ENCODE peak calls at places on chromosomes 1 and 21, in eight cellular contexts. B, Z, U, N, O, F, R and X are unnamed samples.

GRCh38 chr1:118247593-118247992 is 62.6 kb upstream of the SPAG17 start:
- DNase-seq in B (peak), Z (no peak), U (no peak), N (no peak), O (no peak), F (no peak), R (no peak), X (no peak)

GRCh38 chr1:109750241-109750882 is 9.5 kb upstream of the GSTM3 start:
- DNase-seq in B (no peak), Z (no peak), U (no peak), N (no peak), O (no peak), F (no peak), R (no peak), X (no peak)

GRCh38 chr1:207797229-207797973 is 45.5 kb downstream of the CD46 start:
- DNase-seq in B (peak), Z (peak), U (peak), N (peak), O (peak), F (no peak), R (peak), X (peak)

GRCh38 chr21:30268608-30269197 is 14.0 kb downstream of the KRTAP24-1 start:
- DNase-seq in B (no peak), Z (no peak), U (no peak), N (no peak), O (no peak), F (no peak), R (no peak), X (no peak)

GRCh38 chr21:16514316-16514715 is 784.5 kb downstream of the USP25 start:
- DNase-seq in B (no peak), Z (no peak), U (no peak), N (no peak), O (no peak), F (no peak), R (no peak), X (no peak)

GRCh38 chr1:7109901-7110300 is 324.6 kb downstream of the CAMTA1 start:
- DNase-seq in B (no peak), Z (no peak), U (no peak), N (no peak), O (no peak), F (no peak), R (no peak), X (no peak)

GRCh38 chr1:3598051-3598471 is 13.2 kb downstream of the MEGF6 start:
- DNase-seq in B (no peak), Z (no peak), U (no peak), N (no peak), O (peak), F (no peak), R (no peak), X (no peak)

GRCh38 chr1:171715813-171716251 is 26.0 kb downstream of the VAMP4 start:
- DNase-seq in B (peak), Z (no peak), U (peak), N (no peak), O (no peak), F (no peak), R (no peak), X (no peak)

GRCh38 chr1:228472655-228473054 is 14.5 kb upstream of the RNF187 start:
- DNase-seq in B (peak), Z (peak), U (no peak), N (no peak), O (no peak), F (no peak), R (no peak), X (no peak)

GRCh38 chr1:173478099-173478555 is 992 bp downstream of the PRDX6 start:
- DNase-seq in B (peak), Z (no peak), U (no peak), N (peak), O (peak), F (no peak), R (no peak), X (peak)

GRCh38 chr1:247443641-247444040 is 14.3 kb downstream of the OR2B11 start:
- DNase-seq in B (no peak), Z (no peak), U (no peak), N (no peak), O (no peak), F (no peak), R (no peak), X (no peak)

GRCh38 chr1:34984435-34985062 is 598 bp downstream of the TMEM35B start:
- DNase-seq in B (peak), Z (no peak), U (no peak), N (peak), O (peak), F (no peak), R (no peak), X (peak)

GRCh38 chr1:64856564-64856963 is 109.8 kb downstream of the JAK1 start:
- DNase-seq in B (peak), Z (no peak), U (no peak), N (no peak), O (no peak), F (no peak), R (no peak), X (no peak)

GRCh38 chr1:151611288-151611790 is 511 bp upstream of the SNX27 start:
- DNase-seq in B (peak), Z (peak), U (no peak), N (peak), O (no peak), F (no peak), R (no peak), X (no peak)

GRCh38 chr1:173267453-173267945 is 60.4 kb upstream of the TNFSF4 start:
- DNase-seq in B (peak), Z (no peak), U (peak), N (no peak), O (no peak), F (no peak), R (no peak), X (no peak)

DNA sequence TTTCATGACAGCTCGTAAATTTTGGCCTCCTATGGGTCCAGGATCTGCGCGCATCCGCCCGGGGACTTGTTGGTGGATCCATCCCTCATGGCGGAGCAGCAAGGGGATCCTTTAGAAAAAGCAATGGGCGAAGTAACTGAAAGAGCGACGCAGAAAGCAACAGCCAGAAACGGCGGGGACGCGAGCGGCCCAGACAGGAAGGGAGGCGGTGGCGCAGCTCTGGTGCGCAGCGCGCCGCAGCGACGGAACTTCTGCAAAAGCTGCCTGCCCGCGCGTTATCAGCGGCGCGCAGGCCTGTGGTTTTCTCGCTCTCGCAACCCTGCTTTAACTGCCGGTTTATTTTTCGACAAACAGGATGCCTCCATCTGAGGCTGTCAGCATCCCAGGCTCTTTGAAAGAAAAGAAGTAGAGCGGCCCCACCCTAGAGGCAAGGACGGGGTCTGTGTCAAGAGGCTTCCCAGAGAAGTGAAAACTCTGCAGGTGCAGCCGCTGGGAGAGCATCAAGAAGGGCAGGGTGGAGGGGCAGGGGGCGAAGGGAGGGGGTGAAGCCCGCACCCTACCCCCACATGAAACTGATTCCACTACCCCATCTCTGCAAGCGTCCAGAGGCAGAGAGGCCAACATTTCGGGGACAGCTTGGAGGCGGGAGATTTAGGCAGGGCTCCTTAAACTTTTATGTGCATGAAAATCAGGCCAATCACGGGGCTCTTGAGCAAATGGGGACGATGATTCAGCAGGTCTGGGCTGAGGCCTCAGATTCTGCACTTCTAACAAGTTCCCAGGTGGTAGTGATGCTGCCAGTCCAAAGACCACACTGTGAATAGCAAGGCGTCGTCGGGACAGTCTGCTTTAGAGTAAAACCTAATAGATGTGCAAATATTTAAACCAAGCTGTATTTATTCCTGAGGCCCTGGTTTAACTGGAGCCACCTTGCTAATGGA is 22.2 kb downstream of the RUNX1 start:
- DNase-seq in B (peak), Z (peak), U (no peak), N (peak), O (peak), F (no peak), R (no peak), X (no peak)
- TF ChIP-seq CTCF in B (no peak), Z (no peak), U (no peak), N (no peak), O (no peak), F (no peak), R (no peak), X (no peak)

GRCh38 chr1:114671011-114671938 is 1.4 kb upstream of the DENND2C start:
- DNase-seq in B (peak), Z (no peak), U (no peak), N (no peak), O (no peak), F (no peak), R (no peak), X (no peak)
- TF ChIP-seq CTCF in B (peak), Z (peak), U (peak), N (peak), O (peak), F (peak), R (peak), X (peak)

DNA sequence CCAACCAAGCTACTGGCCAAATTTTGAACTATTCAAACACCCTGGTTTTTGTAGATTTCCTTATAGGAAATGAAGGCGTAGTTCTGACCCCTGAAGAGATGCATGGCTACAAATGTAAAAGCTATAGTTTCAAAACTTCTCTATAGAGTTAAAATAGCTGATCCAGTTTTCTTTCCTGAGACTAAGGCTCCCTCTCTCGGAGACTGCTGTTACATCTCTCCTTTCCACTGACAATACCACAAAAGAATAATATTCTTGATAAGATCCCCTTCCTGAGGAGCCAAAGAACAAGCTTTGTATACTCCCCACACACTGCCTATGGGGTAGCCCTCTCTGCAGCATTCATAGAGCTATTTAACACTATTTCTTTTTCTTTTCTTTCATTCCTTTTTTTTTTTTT is 6.7 kb upstream of the CFAP126 start:
- DNase-seq in B (no peak), Z (no peak), U (no peak), N (no peak), O (no peak), F (no peak), R (no peak), X (no peak)
- TF ChIP-seq CTCF in B (peak), Z (no peak), U (peak), N (no peak), O (no peak), F (peak), R (peak), X (no peak)

GRCh38 chr1:37473431-37474050 is 839 bp upstream of the ZC3H12A start:
- DNase-seq in B (no peak), Z (peak), U (no peak), N (peak), O (no peak), F (no peak), R (no peak), X (no peak)
- TF ChIP-seq CTCF in B (no peak), Z (no peak), U (peak), N (no peak), O (no peak), F (no peak), R (no peak), X (no peak)

GRCh38 chr1:19356266-19356665 is 44.1 kb downstream of the SLC66A1 start:
- DNase-seq in B (no peak), Z (no peak), U (no peak), N (no peak), O (no peak), F (no peak), R (no peak), X (no peak)

GRCh38 chr1:19352839-19353238 is 40.7 kb downstream of the SLC66A1 start:
- DNase-seq in B (no peak), Z (no peak), U (no peak), N (no peak), O (no peak), F (no peak), R (no peak), X (no peak)

GRCh38 chr1:19351858-19352257 is 39.7 kb downstream of the SLC66A1 start:
- DNase-seq in B (no peak), Z (no peak), U (no peak), N (no peak), O (no peak), F (no peak), R (no peak), X (no peak)

GRCh38 chr1:19354531-19354981 is 42.4 kb downstream of the SLC66A1 start:
- DNase-seq in B (no peak), Z (no peak), U (no peak), N (no peak), O (no peak), F (no peak), R (no peak), X (no peak)

GRCh38 chr1:19353596-19353995 is 41.5 kb downstream of the SLC66A1 start:
- DNase-seq in B (no peak), Z (no peak), U (no peak), N (no peak), O (no peak), F (no peak), R (no peak), X (no peak)
- TF ChIP-seq CTCF in B (no peak), Z (no peak), U (no peak), N (no peak), O (no peak), F (no peak), R (no peak), X (no peak)

GRCh38 chr1:2561898-2562895 is 6.0 kb downstream of the TNFRSF14 start:
- DNase-seq in B (no peak), Z (peak), U (no peak), N (no peak), O (no peak), F (no peak), R (peak), X (no peak)
- TF ChIP-seq CTCF in B (peak), Z (peak), U (peak), N (peak), O (peak), F (peak), R (peak), X (peak)

GRCh38 chr1:31955917-31956736 is 18.0 kb upstream of the PTP4A2 start:
- DNase-seq in B (peak), Z (peak), U (peak), N (peak), O (peak), F (peak), R (no peak), X (peak)
- TF ChIP-seq CTCF in B (peak), Z (peak), U (peak), N (peak), O (no peak), F (peak), R (peak), X (peak)

DNA sequence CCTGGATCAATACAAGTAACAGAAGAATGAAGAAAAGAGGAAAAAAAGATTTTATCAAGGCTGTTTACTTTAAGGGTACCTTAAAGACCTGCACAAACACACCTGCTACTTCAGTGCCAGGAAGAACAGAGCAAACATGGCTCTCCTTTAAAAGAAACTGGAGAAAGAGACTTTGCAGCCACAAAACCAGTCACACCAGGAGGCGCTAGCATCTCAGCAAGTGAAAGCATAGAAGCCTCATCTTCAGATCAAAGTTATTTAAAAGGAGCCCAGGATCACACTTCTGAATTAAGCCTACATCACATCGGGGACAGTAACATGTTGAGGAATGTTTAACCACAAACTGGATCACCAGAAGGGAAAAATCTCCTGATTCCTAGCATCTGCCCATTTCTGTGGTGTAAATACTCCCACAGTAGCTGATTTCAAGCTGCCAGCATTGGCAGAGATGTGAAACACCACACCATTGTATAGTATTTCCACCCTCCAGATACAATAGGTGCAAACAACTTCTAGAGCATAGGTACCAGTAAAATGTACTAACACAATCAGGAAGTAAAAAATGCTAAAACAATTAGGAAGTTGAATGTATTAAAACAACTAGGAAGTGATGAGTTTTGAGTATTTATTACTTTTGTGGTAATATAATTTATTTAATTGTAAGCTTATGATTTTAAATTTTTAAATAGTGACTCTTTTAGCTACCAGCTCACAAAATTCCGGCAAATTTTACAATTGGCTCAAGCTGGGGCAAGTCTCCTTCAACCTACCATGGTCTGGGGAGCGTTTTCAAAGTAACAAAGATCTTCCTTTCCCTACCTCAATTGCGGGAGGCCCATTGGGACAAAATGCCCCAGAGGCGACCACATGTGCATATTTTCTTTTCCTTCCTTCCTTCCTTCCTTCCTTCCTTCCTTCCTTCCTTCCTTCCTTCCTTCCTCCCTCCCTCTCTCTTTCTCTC is 105.3 kb upstream of the CLDN14 start:
- DNase-seq in B (no peak), Z (peak), U (no peak), N (no peak), O (no peak), F (no peak), R (no peak), X (no peak)
- TF ChIP-seq CTCF in B (no peak), Z (no peak), U (no peak), N (no peak), O (no peak), F (peak), R (peak), X (no peak)

GRCh38 chr1:91546876-91547275 is 46.2 kb downstream of the CDC7 start:
- DNase-seq in B (no peak), Z (no peak), U (no peak), N (no peak), O (no peak), F (no peak), R (no peak), X (no peak)
- TF ChIP-seq CTCF in B (no peak), Z (no peak), U (peak), N (no peak), O (no peak), F (no peak), R (no peak), X (no peak)